ENCODE peak calls at places on chromosomes 11 and 22, in seven cellular contexts. Q, U, H, P, M, L and F are unnamed samples.
A peak's percentile ranks its signal among the peaks of the same experiment; 100 is the strongest.

GRCh38 chr11:13152264-13152663 is 125.3 kb upstream of the BMAL1 start:
- DNase-seq in M (no peak), H (no peak), U (no peak), L (no peak), Q (no peak), P (no peak), F (no peak)

GRCh38 chr11:1643146-1643690 is 13.6 kb downstream of the KRTAP5-5 start:
- DNase-seq in M (no peak), Q (no peak), U (no peak), L (no peak), P (no peak), H (no peak), F (no peak)

GRCh38 chr11:30451642-30452041 is 128.7 kb downstream of the ARL14EP start:
- DNase-seq in Q (no peak), M (no peak), P (no peak), U (no peak), H (no peak), L (no peak), F (no peak)

GRCh38 chr11:115745041-115745440 is 240.8 kb upstream of the CADM1 start:
- DNase-seq in Q (no peak), U (no peak), H (no peak), P (no peak), M (no peak), L (no peak), F (no peak)

GRCh38 chr11:45102810-45103621 is 43.4 kb upstream of the PRDM11 start:
- DNase-seq in M (peak; percentile 73), U (peak; percentile 82), H (peak; percentile 61), P (peak; percentile 54), Q (peak; percentile 66), L (no peak), F (peak; percentile 39)

GRCh38 chr22:29695129-29695926 is 24.5 kb upstream of the CABP7 start:
- DNase-seq in Q (no peak), U (no peak), L (no peak), P (no peak), M (no peak), H (no peak), F (no peak)

GRCh38 chr22:19118601-19118880 is 3.7 kb downstream of the DGCR2 start:
- DNase-seq in H (no peak), U (no peak), L (no peak), P (no peak), Q (no peak), M (no peak), F (no peak)

GRCh38 chr11:90779098-90779497 is 556.2 kb upstream of the CHORDC1 start:
- DNase-seq in P (no peak), U (no peak), L (no peak), H (no peak), M (no peak), Q (no peak), F (no peak)

GRCh38 chr11:18013790-18014507 is 1.1 kb upstream of the SERGEF start:
- DNase-seq in M (no peak), L (no peak), H (peak; percentile 20), P (no peak), U (peak; percentile 22), Q (peak; percentile 8), F (peak; percentile 1)

GRCh38 chr11:126310229-126310991 is 6.5 kb downstream of the DCPS start:
- DNase-seq in M (peak; percentile 55), H (peak; percentile 52), Q (peak; percentile 66), U (peak; percentile 77), L (peak; percentile 75), P (peak; percentile 74), F (peak; percentile 41)

GRCh38 chr11:26958005-26958404 is 35.9 kb upstream of the FIBIN start:
- DNase-seq in Q (peak; percentile 5), H (no peak), M (no peak), P (no peak), U (no peak), L (no peak), F (no peak)

GRCh38 chr11:28447226-28447625 is 339.0 kb downstream of the METTL15 start:
- DNase-seq in U (peak; percentile 7), H (no peak), M (no peak), P (no peak), Q (no peak), L (no peak), F (no peak)

GRCh38 chr22:44885806-44886360 is 123.9 kb downstream of the PHF21B start:
- DNase-seq in L (no peak), H (no peak), Q (no peak), U (no peak), P (no peak), M (no peak), F (no peak)

GRCh38 chr22:46604306-46604690 is 15.9 kb upstream of the GRAMD4 start:
- DNase-seq in H (no peak), U (peak; percentile 49), P (no peak), M (peak; percentile 35), Q (no peak), L (peak; percentile 72), F (no peak)

GRCh38 chr11:113119074-113119473 is 157.9 kb downstream of the NCAM1 start:
- DNase-seq in P (no peak), M (no peak), U (no peak), H (no peak), L (no peak), Q (no peak), F (no peak)

GRCh38 chr22:18091478-18091877 is 13.7 kb downstream of the PEX26 start:
- DNase-seq in H (no peak), P (no peak), L (no peak), M (no peak), Q (no peak), U (no peak), F (no peak)

GRCh38 chr22:33350391-33350955 is 292.3 kb upstream of the SYN3 start:
- DNase-seq in L (no peak), P (no peak), Q (no peak), M (no peak), U (no peak), H (no peak), F (no peak)

GRCh38 chr11:64305691-64306562 is 603 bp downstream of the ESRRA start:
- DNase-seq in P (peak; percentile 89), H (peak; percentile 82), Q (peak; percentile 84), M (peak; percentile 94), U (peak; percentile 51), L (peak; percentile 54), F (peak; percentile 63)

GRCh38 chr22:24587948-24588347 is 4.9 kb downstream of the LRRC75B start:
- DNase-seq in M (no peak), U (no peak), H (no peak), P (no peak), Q (no peak), L (no peak), F (no peak)

GRCh38 chr22:24588756-24589481 is 4.0 kb downstream of the LRRC75B start:
- DNase-seq in P (no peak), L (no peak), Q (no peak), M (no peak), H (no peak), U (no peak), F (no peak)

GRCh38 chr22:24587251-24587650 is 5.6 kb downstream of the LRRC75B start:
- DNase-seq in P (no peak), M (no peak), U (no peak), L (no peak), H (no peak), Q (no peak), F (no peak)

GRCh38 chr22:24589518-24590030 is 3.3 kb downstream of the LRRC75B start:
- DNase-seq in M (no peak), L (no peak), Q (no peak), P (no peak), U (no peak), H (no peak), F (no peak)

DNA sequence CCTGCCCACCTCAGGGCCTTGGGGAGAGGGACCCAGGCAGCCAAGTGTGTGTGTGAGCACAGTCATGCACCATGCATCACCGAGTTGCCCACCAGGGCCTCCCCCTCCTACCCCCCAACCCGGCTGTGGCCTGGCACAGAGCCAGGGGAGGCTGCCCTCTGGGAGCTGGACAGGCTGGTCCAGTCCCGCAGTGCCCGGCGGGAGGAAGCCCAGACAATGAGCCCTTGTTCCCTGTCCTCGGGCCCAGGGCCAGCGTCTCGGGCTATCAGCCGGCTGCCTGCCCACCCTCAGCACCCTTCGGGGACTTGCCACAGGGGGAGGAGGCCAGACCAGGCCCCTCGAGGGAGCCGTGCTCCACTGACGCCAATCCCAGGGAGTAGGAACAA is 4.5 kb downstream of the LRRC75B start:
- DNase-seq in P (peak; percentile 78), Q (no peak), U (no peak), H (no peak), M (no peak), L (no peak), F (no peak)
- H3K4me1 ChIP-seq in P (peaks cover 71% of the 10 kb centered on the region), Q (no peaks in the 10 kb centered on the region), U (peaks cover 5% of the 10 kb centered on the region), H (no peaks in the 10 kb centered on the region), M (peaks cover 4% of the 10 kb centered on the region), L (peaks cover 11% of the 10 kb centered on the region), F (no peaks in the 10 kb centered on the region)

GRCh38 chr11:117944554-117944953 is 15.4 kb upstream of the TMPRSS13 start:
- DNase-seq in M (no peak), U (no peak), H (no peak), P (peak; percentile 18), Q (no peak), L (no peak), F (no peak)
- H3K4me3 ChIP-seq in M (no peak overlapping the region), U (no peak overlapping the region), H (no peak overlapping the region), P (no peak overlapping the region), Q (no peak overlapping the region), L (no peak overlapping the region), F (no peak overlapping the region)

GRCh38 chr22:22893077-22893805 is 5.6 kb downstream of the IGLL5 start:
- DNase-seq in L (no peak), U (no peak), H (no peak), Q (peak; percentile 57), P (no peak), M (no peak), F (no peak)

GRCh38 chr22:22890085-22890484 is 2.5 kb downstream of the IGLL5 start:
- DNase-seq in H (no peak), U (no peak), L (no peak), M (no peak), Q (no peak), P (no peak), F (no peak)

GRCh38 chr22:22892096-22893052 is 4.8 kb downstream of the IGLL5 start:
- DNase-seq in P (no peak), H (no peak), U (no peak), L (no peak), Q (peak; percentile 56), M (no peak), F (no peak)

GRCh38 chr22:22888509-22889353 is 1.1 kb downstream of the IGLL5 start:
- DNase-seq in L (no peak), P (no peak), M (no peak), Q (no peak), U (no peak), H (no peak), F (no peak)

DNA sequence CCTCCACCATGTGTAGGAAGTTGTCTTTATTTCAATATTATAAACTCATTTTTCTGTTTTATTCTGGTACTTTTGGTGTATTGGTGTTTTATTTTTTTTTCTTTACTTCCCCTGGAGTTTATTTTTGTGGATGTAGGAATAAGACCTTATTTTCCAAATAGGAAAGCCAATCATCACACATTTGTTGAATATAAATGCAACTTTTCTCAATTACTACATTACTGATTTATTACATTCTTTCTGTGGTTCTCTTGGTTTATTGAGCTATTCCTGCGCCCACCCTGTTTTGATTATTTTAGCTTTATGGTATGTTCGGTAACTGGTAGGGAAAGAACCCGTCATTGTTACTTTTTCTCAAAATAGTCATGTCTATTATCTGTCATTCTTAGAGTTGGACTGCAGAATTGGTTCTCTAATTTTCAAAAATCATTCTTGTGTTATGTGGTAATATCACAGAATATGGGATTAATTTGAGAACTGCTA is 3.6 kb downstream of the IGLL5 start:
- DNase-seq in H (no peak), L (no peak), P (no peak), U (no peak), Q (no peak), M (no peak), F (no peak)
- H3K27ac ChIP-seq in H (no peak overlapping the region), L (no peak overlapping the region), P (no peak overlapping the region), U (no peak overlapping the region), Q (peak overlapping the region; percentile 81), M (no peak overlapping the region), F (no peak overlapping the region)

GRCh38 chr11:124864892-124865180 is 396 bp upstream of the ROBO3 start:
- DNase-seq in M (no peak), Q (no peak), H (no peak), P (no peak), L (no peak), U (no peak), F (no peak)
- H3K4me1 ChIP-seq in M (no peaks in the 10 kb centered on the region), Q (no peaks in the 10 kb centered on the region), H (no peaks in the 10 kb centered on the region), P (peaks cover 65% of the 10 kb centered on the region), L (peaks cover 36% of the 10 kb centered on the region), U (peaks cover 2% of the 10 kb centered on the region), F (peaks cover 29% of the 10 kb centered on the region)